ENCODE peak calls at places on chromosomes 7 and 10, in five cellular contexts. One of them, this sample, is unnamed.

GRCh38 chr7:14761506-14762296 is 140.8 kb downstream of the DGKB start:
- DNase-seq in pancreas: peak
- DNase-seq in activated T-helper 1 cell treated with Interleukin-2 at 50 U/mL for 16 hours: no peak
- DNase-seq in effector CD4-positive, alpha-beta T cell: no peak
- DNase-seq in GDM1: no peak
- DNase-seq in this sample: peak

GRCh38 chr7:88759216-88759955 is at the start of gene ZNF804B:
- DNase-seq in activated T-helper 1 cell treated with Interleukin-2 at 50 U/mL for 16 hours: no peak
- DNase-seq in pancreas: peak
- DNase-seq in GDM1: no peak
- DNase-seq in effector CD4-positive, alpha-beta T cell: no peak
- DNase-seq in this sample: peak

GRCh38 chr10:22133640-22134624 is 83.9 kb downstream of the EBLN1 start:
- DNase-seq in pancreas: no peak
- DNase-seq in activated T-helper 1 cell treated with Interleukin-2 at 50 U/mL for 16 hours: no peak
- DNase-seq in effector CD4-positive, alpha-beta T cell: no peak
- DNase-seq in GDM1: peak
- DNase-seq in this sample: no peak

GRCh38 chr10:12875100-12875499 is 126.4 kb downstream of the CCDC3 start:
- DNase-seq in GDM1: no peak
- DNase-seq in effector CD4-positive, alpha-beta T cell: no peak
- DNase-seq in activated T-helper 1 cell treated with Interleukin-2 at 50 U/mL for 16 hours: no peak
- DNase-seq in pancreas: no peak
- DNase-seq in this sample: no peak

GRCh38 chr10:132637477-132638129 is 100.0 kb downstream of the INPP5A start:
- DNase-seq in activated T-helper 1 cell treated with Interleukin-2 at 50 U/mL for 16 hours: no peak
- DNase-seq in GDM1: no peak
- DNase-seq in effector CD4-positive, alpha-beta T cell: no peak
- DNase-seq in pancreas: peak
- DNase-seq in this sample: peak

GRCh38 chr7:108164342-108164741 is 34.2 kb upstream of the LAMB4 start:
- DNase-seq in pancreas: no peak
- DNase-seq in activated T-helper 1 cell treated with Interleukin-2 at 50 U/mL for 16 hours: no peak
- DNase-seq in effector CD4-positive, alpha-beta T cell: no peak
- DNase-seq in GDM1: no peak
- DNase-seq in this sample: no peak

GRCh38 chr7:132345030-132345429 is 231.2 kb downstream of the PLXNA4 start:
- DNase-seq in pancreas: no peak
- DNase-seq in GDM1: no peak
- DNase-seq in activated T-helper 1 cell treated with Interleukin-2 at 50 U/mL for 16 hours: no peak
- DNase-seq in effector CD4-positive, alpha-beta T cell: no peak
- DNase-seq in this sample: no peak

GRCh38 chr10:129365767-129366400 is 101.2 kb upstream of the MGMT start:
- DNase-seq in pancreas: no peak
- DNase-seq in activated T-helper 1 cell treated with Interleukin-2 at 50 U/mL for 16 hours: no peak
- DNase-seq in effector CD4-positive, alpha-beta T cell: no peak
- DNase-seq in GDM1: no peak
- DNase-seq in this sample: no peak

GRCh38 chr10:119657725-119658124 is 6.5 kb downstream of the BAG3 start:
- DNase-seq in effector CD4-positive, alpha-beta T cell: no peak
- DNase-seq in pancreas: no peak
- DNase-seq in GDM1: no peak
- DNase-seq in activated T-helper 1 cell treated with Interleukin-2 at 50 U/mL for 16 hours: no peak
- DNase-seq in this sample: no peak

GRCh38 chr7:90570373-90570959 is 25.7 kb upstream of the CDK14 start:
- DNase-seq in effector CD4-positive, alpha-beta T cell: no peak
- DNase-seq in pancreas: no peak
- DNase-seq in activated T-helper 1 cell treated with Interleukin-2 at 50 U/mL for 16 hours: no peak
- DNase-seq in GDM1: no peak
- DNase-seq in this sample: no peak

GRCh38 chr7:138630059-138630610 is 71.0 kb downstream of the SVOPL start:
- DNase-seq in activated T-helper 1 cell treated with Interleukin-2 at 50 U/mL for 16 hours: no peak
- DNase-seq in pancreas: no peak
- DNase-seq in effector CD4-positive, alpha-beta T cell: no peak
- DNase-seq in GDM1: no peak
- DNase-seq in this sample: no peak

GRCh38 chr7:157940497-157940896 is 603.7 kb downstream of the DNAJB6 start:
- DNase-seq in pancreas: no peak
- DNase-seq in activated T-helper 1 cell treated with Interleukin-2 at 50 U/mL for 16 hours: no peak
- DNase-seq in effector CD4-positive, alpha-beta T cell: no peak
- DNase-seq in GDM1: no peak
- DNase-seq in this sample: no peak

This sample was measured in NCI-H1105 treated with DMSO at 0.1 percent for 48 hours.